ENCODE peak calls at places on chromosomes 16 and 17, in nine cellular contexts. O, K, N, T, W, U, Z, J and S are unnamed samples.

GRCh38 chr16:31273187-31273586 is 13.4 kb downstream of the ITGAM start:
- DNase-seq in O (no peak), K (no peak), N (no peak), T (no peak), W (no peak), U (no peak), Z (no peak), J (no peak), S (no peak)

GRCh38 chr17:37079735-37080134 is 131.0 kb downstream of the AATF start:
- DNase-seq in O (no peak), K (no peak), N (no peak), T (no peak), W (no peak), U (no peak), Z (no peak), J (no peak), S (no peak)

GRCh38 chr17:57875109-57876022 is 25.5 kb upstream of the MRPS23 start:
- DNase-seq in O (no peak), K (no peak), N (peak; percentile 59), T (no peak), W (peak; percentile 76), U (peak; percentile 88), Z (peak; percentile 100), J (no peak), S (no peak)

GRCh38 chr16:80309178-80309577 is 231.6 kb upstream of the DYNLRB2 start:
- DNase-seq in O (no peak), K (no peak), N (no peak), T (no peak), W (no peak), U (no peak), Z (no peak), J (no peak), S (no peak)

GRCh38 chr16:89841275-89841674 is 13.0 kb downstream of the SPIRE2 start:
- DNase-seq in O (no peak), K (peak; percentile 56), N (no peak), T (peak; percentile 61), W (no peak), U (no peak), Z (no peak), J (no peak), S (no peak)

GRCh38 chr16:65318590-65319267 is 196.9 kb upstream of the CDH11 start:
- DNase-seq in O (no peak), K (no peak), N (no peak), T (no peak), W (no peak), U (no peak), Z (no peak), J (no peak), S (no peak)

GRCh38 chr17:32398946-32399345 is 45.4 kb upstream of the PSMD11 start:
- DNase-seq in O (no peak), K (no peak), N (no peak), T (no peak), W (no peak), U (no peak), Z (no peak), J (no peak), S (no peak)

GRCh38 chr16:52567193-52567592 is 20.2 kb upstream of the TOX3 start:
- DNase-seq in O (no peak), K (no peak), N (no peak), T (no peak), W (no peak), U (no peak), Z (no peak), J (no peak), S (no peak)

GRCh38 chr16:11302977-11303376 is 21.8 kb upstream of the PRM1 start:
- DNase-seq in O (no peak), K (no peak), N (no peak), T (no peak), W (no peak), U (no peak), Z (no peak), J (no peak), S (no peak)

GRCh38 chr16:56580391-56581048 is 8.8 kb upstream of the MT3 start:
- DNase-seq in O (no peak), K (no peak), N (no peak), T (no peak), W (no peak), U (no peak), Z (no peak), J (no peak), S (no peak)

GRCh38 chr16:67939507-67940435 is 3.1 kb upstream of the PSMB10 start:
- DNase-seq in O (peak; percentile 44), K (no peak), N (no peak), T (no peak), W (peak; percentile 48), U (peak; percentile 51), Z (no peak), J (no peak), S (no peak)

GRCh38 chr16:18049454-18050133 is 286.9 kb downstream of the NPIPA8 start:
- DNase-seq in O (no peak), K (no peak), N (no peak), T (no peak), W (no peak), U (no peak), Z (no peak), J (no peak), S (no peak)

GRCh38 chr16:11016993-11017392 is 72.6 kb downstream of the CLEC16A start:
- DNase-seq in O (no peak), K (no peak), N (no peak), T (no peak), W (peak; percentile 61), U (no peak), Z (no peak), J (no peak), S (no peak)

GRCh38 chr16:1183235-1183907 is 30.5 kb downstream of the CACNA1H start:
- DNase-seq in O (no peak), K (no peak), N (no peak), T (no peak), W (peak; percentile 58), U (peak; percentile 46), Z (peak; percentile 75), J (no peak), S (peak; percentile 35)

GRCh38 chr16:75272097-75272548 is 20.7 kb upstream of the BCAR1 start:
- DNase-seq in O (no peak), K (no peak), N (no peak), T (peak; percentile 71), W (no peak), U (no peak), Z (no peak), J (no peak), S (no peak)

GRCh38 chr17:82200743-82201497 is 11.7 kb downstream of the CCDC57 start:
- DNase-seq in O (peak; percentile 33), K (peak; percentile 54), N (no peak), T (no peak), W (no peak), U (no peak), Z (no peak), J (no peak), S (no peak)

GRCh38 chr16:83533193-83533592 is 274.6 kb upstream of the HSBP1 start:
- DNase-seq in O (no peak), K (no peak), N (no peak), T (no peak), W (no peak), U (no peak), Z (peak; percentile 84), J (no peak), S (no peak)

GRCh38 chr16:81366316-81366932 is 51.7 kb downstream of the GAN start:
- DNase-seq in O (no peak), K (no peak), N (no peak), T (peak; percentile 70), W (no peak), U (no peak), Z (peak; percentile 36), J (no peak), S (peak; percentile 66)